ENCODE peak calls at places on chromosomes 5 and 9, in four cellular contexts. A is right lobe of liver; G is CD8-positive, alpha-beta T cell; K is A549. J is an unnamed sample. For H3K4me1, the result is how much of the 10 kb centered on the place peaks cover.

GRCh38 chr9:4020747-4021296 is 279.0 kb downstream of the GLIS3 start:
- DNase-seq in A (no peak), G (no peak), K (no peak), J (no peak)

GRCh38 chr5:61275841-61276240 is 56.2 kb upstream of the ZSWIM6 start:
- DNase-seq in A (peak), G (no peak), K (no peak), J (no peak)

GRCh38 chr9:100525563-100525962 is 52.3 kb upstream of the CAVIN4 start:
- DNase-seq in A (no peak), G (no peak), K (no peak), J (no peak)

GRCh38 chr9:133888779-133889491 is 103.2 kb downstream of the VAV2 start:
- DNase-seq in A (no peak), G (no peak), K (no peak), J (no peak)

GRCh38 chr5:148541054-148541835 is 113.1 kb downstream of the HTR4 start:
- DNase-seq in A (no peak), G (no peak), K (no peak), J (no peak)

GRCh38 chr5:173923236-173924104 is 35.3 kb downstream of the CPEB4 start:
- DNase-seq in A (no peak), G (no peak), K (no peak), J (no peak)

GRCh38 chr5:76737131-76737556 is 21.2 kb downstream of the F2R start:
- DNase-seq in A (no peak), G (no peak), K (no peak), J (no peak)

GRCh38 chr9:114122152-114122615 is 23.1 kb upstream of the KIF12 start:
- DNase-seq in A (no peak), G (no peak), K (no peak), J (no peak)

GRCh38 chr9:136977223-136978072 is at the start of gene PTGDS:
- DNase-seq in A (no peak), G (no peak), K (no peak), J (peak)

GRCh38 chr5:110880413-110880812 is 141.6 kb downstream of the SLC25A46 start:
- DNase-seq in A (no peak), G (no peak), K (no peak), J (no peak)

GRCh38 chr5:5886812-5887486 is 464.5 kb downstream of the ICE1 start:
- DNase-seq in A (peak), G (no peak), K (peak), J (peak)

GRCh38 chr5:44875661-44876250 is 67.0 kb downstream of the MRPS30 start:
- DNase-seq in A (no peak), G (no peak), K (peak), J (no peak)

GRCh38 chr5:38922199-38922598 is 76.4 kb downstream of the OSMR start:
- DNase-seq in A (peak), G (no peak), K (peak), J (no peak)

GRCh38 chr9:95316794-95317118 is 753 bp downstream of the FANCC start:
- DNase-seq in A (peak), G (no peak), K (peak), J (peak)

GRCh38 chr9:16206560-16206959 is 653.7 kb downstream of the CCDC171 start:
- DNase-seq in A (no peak), G (no peak), K (no peak), J (no peak)

GRCh38 chr5:7706214-7706613 is 144.7 kb downstream of the CFAP90 start:
- DNase-seq in A (no peak), G (no peak), K (no peak), J (no peak)

GRCh38 chr5:131671409-131671808 is 36.4 kb upstream of the RAPGEF6 start:
- DNase-seq in A (no peak), G (no peak), K (no peak), J (no peak)

GRCh38 chr9:135130266-135130976 is 43.0 kb downstream of the OLFM1 start:
- DNase-seq in A (no peak), G (no peak), K (no peak), J (no peak)

GRCh38 chr9:9790216-9790872 is 822.5 kb downstream of the PTPRD start:
- DNase-seq in A (no peak), G (no peak), K (no peak), J (no peak)

GRCh38 chr5:140345919-140346347 is 470 bp downstream of the HBEGF start:
- DNase-seq in A (peak), G (no peak), K (peak), J (peak)

GRCh38 chr5:169636477-169637084 is 494 bp upstream of the DOCK2 start:
- DNase-seq in A (no peak), G (no peak), K (no peak), J (peak)

GRCh38 chr5:169637085-169637855 is at the start of gene DOCK2:
- DNase-seq in A (peak), G (peak), K (no peak), J (peak)

GRCh38 chr5:169635933-169636332 is 1.1 kb upstream of the DOCK2 start:
- DNase-seq in A (no peak), G (no peak), K (no peak), J (no peak)

GRCh38 chr5:169634606-169635005 is 2.5 kb upstream of the DOCK2 start:
- DNase-seq in A (no peak), G (no peak), K (no peak), J (no peak)

GRCh38 chr5:169637856-169638190 is 748 bp downstream of the DOCK2 start:
- DNase-seq in A (peak), G (peak), K (no peak), J (no peak)
- H3K4me1 ChIP-seq in A (under half), G (under half), K (under half), J (under half)

DNA sequence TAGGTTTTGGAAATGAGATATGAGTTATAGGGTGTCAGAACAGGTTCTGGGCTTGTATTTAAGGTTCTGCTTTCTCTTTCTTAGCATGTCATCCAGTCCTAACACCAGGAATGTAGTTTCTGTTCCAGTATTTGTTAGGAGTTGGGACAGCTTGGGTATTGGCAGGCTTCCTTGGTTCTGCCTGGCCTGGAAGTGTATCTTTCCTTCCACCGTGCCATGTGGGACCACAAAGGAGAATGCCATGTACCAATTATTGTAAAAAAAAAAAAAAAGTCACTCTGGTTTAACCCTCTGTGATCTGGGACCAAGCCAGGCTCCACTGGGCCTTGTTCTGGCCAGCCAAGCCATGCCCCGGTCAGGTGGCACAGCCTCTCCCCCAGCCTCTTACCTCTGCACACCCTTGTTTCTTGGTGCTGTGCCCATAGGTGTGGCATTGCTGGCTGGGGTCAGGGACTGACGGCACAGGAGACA is 47.8 kb downstream of the ARHGAP26 start:
- DNase-seq in A (peak), G (no peak), K (no peak), J (peak)
- H3K4me1 ChIP-seq in A (under half), G (under half), K (half or more), J (half or more)

GRCh38 chr9:69175488-69175872 is 1.4 kb downstream of the TJP2 start:
- DNase-seq in A (no peak), G (no peak), K (no peak), J (no peak)
- H3K4me1 ChIP-seq in A (under half), G (under half), K (under half), J (half or more)

GRCh38 chr5:64944868-64945267 is 176.1 kb downstream of the CWC27 start:
- DNase-seq in A (no peak), G (no peak), K (no peak), J (no peak)

GRCh38 chr5:64947031-64947430 is 178.3 kb downstream of the CWC27 start:
- DNase-seq in A (no peak), G (no peak), K (no peak), J (no peak)

GRCh38 chr5:64939772-64940510 is 171.2 kb downstream of the CWC27 start:
- DNase-seq in A (peak), G (no peak), K (no peak), J (peak)

GRCh38 chr5:64947801-64948200 is 179.1 kb downstream of the CWC27 start:
- DNase-seq in A (no peak), G (no peak), K (no peak), J (no peak)

GRCh38 chr5:64942460-64942859 is 173.7 kb downstream of the CWC27 start:
- DNase-seq in A (no peak), G (no peak), K (no peak), J (no peak)
- H3K4me1 ChIP-seq in A (under half), G (under half), K (under half), J (under half)

DNA sequence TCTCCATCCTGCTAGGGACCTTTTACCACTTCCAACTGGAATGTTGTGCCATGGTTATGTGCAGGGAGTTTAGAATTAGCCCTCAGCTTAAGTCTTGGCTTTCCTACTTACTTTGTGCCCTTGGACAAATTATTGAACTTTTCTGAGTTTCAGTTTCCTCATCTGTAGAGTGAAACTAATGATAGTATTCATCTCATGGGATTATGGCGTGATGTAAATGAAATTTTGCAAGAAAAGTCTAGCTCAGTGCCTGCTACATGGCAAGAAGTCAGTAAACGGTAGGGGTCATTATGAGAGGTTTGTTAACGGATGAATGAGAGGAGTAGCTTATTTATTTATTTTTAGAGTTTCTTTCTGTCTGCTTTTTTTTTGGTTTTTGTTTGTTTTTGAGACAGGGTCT is 1.8 kb downstream of the MVB12B start:
- DNase-seq in A (no peak), G (no peak), K (no peak), J (no peak)
- H3K4me1 ChIP-seq in A (under half), G (half or more), K (under half), J (under half)